ENCODE peak calls at places on chromosomes 2 and 18, in ten cellular contexts. One of them, this sample, is unnamed.

GRCh38 chr2:74886251-74886650 is 52.3 kb downstream of the HK2 start:
- DNase-seq in occipital lobe: no peak
- DNase-seq in effector CD4-positive, alpha-beta T cell: no peak
- DNase-seq in cardiac muscle cell: no peak
- DNase-seq in D341Med: no peak
- DNase-seq in NCI-H1417: no peak
- DNase-seq in stimulated activated CD4-positive, alpha-beta T cell treated with anti-CD3 and anti-CD28 coated beads, Interleukin-1b, Interleukin-23, amount 100 ng/mL, for 24 hours: no peak
- DNase-seq in fibroblast of the aortic adventitia: no peak
- DNase-seq in HT1080: no peak
- DNase-seq in T-helper 9 cell: no peak
- DNase-seq in this sample: no peak

GRCh38 chr2:120606280-120606679 is 129.4 kb upstream of the GLI2 start:
- DNase-seq in occipital lobe: no peak
- DNase-seq in stimulated activated CD4-positive, alpha-beta T cell treated with anti-CD3 and anti-CD28 coated beads, Interleukin-1b, Interleukin-23, amount 100 ng/mL, for 24 hours: no peak
- DNase-seq in HT1080: no peak
- DNase-seq in fibroblast of the aortic adventitia: no peak
- DNase-seq in D341Med: no peak
- DNase-seq in cardiac muscle cell: no peak
- DNase-seq in NCI-H1417: no peak
- DNase-seq in effector CD4-positive, alpha-beta T cell: no peak
- DNase-seq in T-helper 9 cell: no peak
- DNase-seq in this sample: no peak

GRCh38 chr2:242004223-242004901 is 134.8 kb downstream of the RTP5 start:
- DNase-seq in effector CD4-positive, alpha-beta T cell: no peak
- DNase-seq in stimulated activated CD4-positive, alpha-beta T cell treated with anti-CD3 and anti-CD28 coated beads, Interleukin-1b, Interleukin-23, amount 100 ng/mL, for 24 hours: no peak
- DNase-seq in occipital lobe: no peak
- DNase-seq in cardiac muscle cell: no peak
- DNase-seq in fibroblast of the aortic adventitia: no peak
- DNase-seq in D341Med: no peak
- DNase-seq in NCI-H1417: no peak
- DNase-seq in T-helper 9 cell: no peak
- DNase-seq in HT1080: no peak
- DNase-seq in this sample: no peak

GRCh38 chr18:58051765-58052460 is 7.9 kb downstream of the NEDD4L start:
- DNase-seq in stimulated activated CD4-positive, alpha-beta T cell treated with anti-CD3 and anti-CD28 coated beads, Interleukin-1b, Interleukin-23, amount 100 ng/mL, for 24 hours: no peak
- DNase-seq in effector CD4-positive, alpha-beta T cell: no peak
- DNase-seq in occipital lobe: no peak
- DNase-seq in D341Med: no peak
- DNase-seq in NCI-H1417: no peak
- DNase-seq in fibroblast of the aortic adventitia: peak
- DNase-seq in T-helper 9 cell: no peak
- DNase-seq in cardiac muscle cell: peak
- DNase-seq in HT1080: peak
- DNase-seq in this sample: peak

GRCh38 chr18:58590231-58590630 is 38.7 kb downstream of the ALPK2 start:
- DNase-seq in effector CD4-positive, alpha-beta T cell: no peak
- DNase-seq in occipital lobe: no peak
- DNase-seq in HT1080: no peak
- DNase-seq in D341Med: no peak
- DNase-seq in NCI-H1417: no peak
- DNase-seq in fibroblast of the aortic adventitia: peak
- DNase-seq in cardiac muscle cell: peak
- DNase-seq in T-helper 9 cell: no peak
- DNase-seq in stimulated activated CD4-positive, alpha-beta T cell treated with anti-CD3 and anti-CD28 coated beads, Interleukin-1b, Interleukin-23, amount 100 ng/mL, for 24 hours: no peak
- DNase-seq in this sample: peak

GRCh38 chr18:79583426-79583825 is 96.2 kb upstream of the CTDP1 start:
- DNase-seq in stimulated activated CD4-positive, alpha-beta T cell treated with anti-CD3 and anti-CD28 coated beads, Interleukin-1b, Interleukin-23, amount 100 ng/mL, for 24 hours: no peak
- DNase-seq in occipital lobe: no peak
- DNase-seq in fibroblast of the aortic adventitia: no peak
- DNase-seq in T-helper 9 cell: no peak
- DNase-seq in HT1080: no peak
- DNase-seq in NCI-H1417: no peak
- DNase-seq in cardiac muscle cell: no peak
- DNase-seq in D341Med: no peak
- DNase-seq in effector CD4-positive, alpha-beta T cell: no peak
- DNase-seq in this sample: no peak

GRCh38 chr2:27308359-27308875 is at the start of gene UCN:
- DNase-seq in T-helper 9 cell: no peak
- DNase-seq in cardiac muscle cell: peak
- DNase-seq in fibroblast of the aortic adventitia: peak
- DNase-seq in occipital lobe: no peak
- DNase-seq in effector CD4-positive, alpha-beta T cell: no peak
- DNase-seq in D341Med: no peak
- DNase-seq in stimulated activated CD4-positive, alpha-beta T cell treated with anti-CD3 and anti-CD28 coated beads, Interleukin-1b, Interleukin-23, amount 100 ng/mL, for 24 hours: no peak
- DNase-seq in HT1080: no peak
- DNase-seq in NCI-H1417: no peak
- DNase-seq in this sample: peak

GRCh38 chr2:126971481-126972271 is 73.0 kb downstream of the TEX51 start:
- DNase-seq in HT1080: peak
- DNase-seq in effector CD4-positive, alpha-beta T cell: peak
- DNase-seq in D341Med: peak
- DNase-seq in T-helper 9 cell: peak
- DNase-seq in occipital lobe: peak
- DNase-seq in fibroblast of the aortic adventitia: peak
- DNase-seq in stimulated activated CD4-positive, alpha-beta T cell treated with anti-CD3 and anti-CD28 coated beads, Interleukin-1b, Interleukin-23, amount 100 ng/mL, for 24 hours: peak
- DNase-seq in NCI-H1417: peak
- DNase-seq in cardiac muscle cell: peak
- DNase-seq in this sample: peak

GRCh38 chr2:220619525-220620267 is 952.4 kb downstream of the EPHA4 start:
- DNase-seq in effector CD4-positive, alpha-beta T cell: no peak
- DNase-seq in cardiac muscle cell: no peak
- DNase-seq in fibroblast of the aortic adventitia: peak
- DNase-seq in HT1080: peak
- DNase-seq in occipital lobe: no peak
- DNase-seq in stimulated activated CD4-positive, alpha-beta T cell treated with anti-CD3 and anti-CD28 coated beads, Interleukin-1b, Interleukin-23, amount 100 ng/mL, for 24 hours: no peak
- DNase-seq in T-helper 9 cell: no peak
- DNase-seq in NCI-H1417: peak
- DNase-seq in D341Med: no peak
- DNase-seq in this sample: no peak

GRCh38 chr2:106623424-106623823 is 136.3 kb downstream of the CD8B2 start:
- DNase-seq in effector CD4-positive, alpha-beta T cell: no peak
- DNase-seq in NCI-H1417: no peak
- DNase-seq in T-helper 9 cell: no peak
- DNase-seq in fibroblast of the aortic adventitia: no peak
- DNase-seq in HT1080: no peak
- DNase-seq in stimulated activated CD4-positive, alpha-beta T cell treated with anti-CD3 and anti-CD28 coated beads, Interleukin-1b, Interleukin-23, amount 100 ng/mL, for 24 hours: no peak
- DNase-seq in D341Med: no peak
- DNase-seq in occipital lobe: no peak
- DNase-seq in cardiac muscle cell: no peak
- DNase-seq in this sample: no peak

GRCh38 chr2:148989882-148990493 is 48.5 kb upstream of the LYPD6B start:
- DNase-seq in D341Med: peak
- DNase-seq in fibroblast of the aortic adventitia: peak
- DNase-seq in HT1080: peak
- DNase-seq in cardiac muscle cell: peak
- DNase-seq in stimulated activated CD4-positive, alpha-beta T cell treated with anti-CD3 and anti-CD28 coated beads, Interleukin-1b, Interleukin-23, amount 100 ng/mL, for 24 hours: no peak
- DNase-seq in NCI-H1417: peak
- DNase-seq in effector CD4-positive, alpha-beta T cell: peak
- DNase-seq in occipital lobe: peak
- DNase-seq in T-helper 9 cell: peak
- DNase-seq in this sample: peak

GRCh38 chr18:42192251-42193248 is 237.5 kb downstream of the PIK3C3 start:
- DNase-seq in cardiac muscle cell: peak
- DNase-seq in stimulated activated CD4-positive, alpha-beta T cell treated with anti-CD3 and anti-CD28 coated beads, Interleukin-1b, Interleukin-23, amount 100 ng/mL, for 24 hours: no peak
- DNase-seq in HT1080: peak
- DNase-seq in fibroblast of the aortic adventitia: peak
- DNase-seq in occipital lobe: no peak
- DNase-seq in effector CD4-positive, alpha-beta T cell: no peak
- DNase-seq in T-helper 9 cell: no peak
- DNase-seq in NCI-H1417: peak
- DNase-seq in D341Med: no peak
- DNase-seq in this sample: no peak

GRCh38 chr2:124316133-124316532 is 291.0 kb downstream of the CNTNAP5 start:
- DNase-seq in effector CD4-positive, alpha-beta T cell: no peak
- DNase-seq in T-helper 9 cell: no peak
- DNase-seq in stimulated activated CD4-positive, alpha-beta T cell treated with anti-CD3 and anti-CD28 coated beads, Interleukin-1b, Interleukin-23, amount 100 ng/mL, for 24 hours: no peak
- DNase-seq in NCI-H1417: no peak
- DNase-seq in occipital lobe: no peak
- DNase-seq in D341Med: no peak
- DNase-seq in fibroblast of the aortic adventitia: no peak
- DNase-seq in cardiac muscle cell: no peak
- DNase-seq in HT1080: no peak
- DNase-seq in this sample: no peak

GRCh38 chr2:33496150-33496549 is 19.7 kb downstream of the RASGRP3 start:
- DNase-seq in NCI-H1417: no peak
- DNase-seq in effector CD4-positive, alpha-beta T cell: no peak
- DNase-seq in T-helper 9 cell: no peak
- DNase-seq in HT1080: no peak
- DNase-seq in stimulated activated CD4-positive, alpha-beta T cell treated with anti-CD3 and anti-CD28 coated beads, Interleukin-1b, Interleukin-23, amount 100 ng/mL, for 24 hours: no peak
- DNase-seq in fibroblast of the aortic adventitia: peak
- DNase-seq in cardiac muscle cell: no peak
- DNase-seq in D341Med: no peak
- DNase-seq in occipital lobe: no peak
- DNase-seq in this sample: no peak

GRCh38 chr2:8989536-8990079 is 13.9 kb downstream of the MBOAT2 start:
- DNase-seq in stimulated activated CD4-positive, alpha-beta T cell treated with anti-CD3 and anti-CD28 coated beads, Interleukin-1b, Interleukin-23, amount 100 ng/mL, for 24 hours: no peak
- DNase-seq in fibroblast of the aortic adventitia: no peak
- DNase-seq in cardiac muscle cell: no peak
- DNase-seq in D341Med: no peak
- DNase-seq in NCI-H1417: no peak
- DNase-seq in HT1080: no peak
- DNase-seq in T-helper 9 cell: no peak
- DNase-seq in occipital lobe: no peak
- DNase-seq in effector CD4-positive, alpha-beta T cell: no peak
- DNase-seq in this sample: no peak

GRCh38 chr2:29033172-29033571 is 41.2 kb downstream of the PCARE start:
- DNase-seq in occipital lobe: no peak
- DNase-seq in NCI-H1417: no peak
- DNase-seq in HT1080: peak
- DNase-seq in cardiac muscle cell: peak
- DNase-seq in effector CD4-positive, alpha-beta T cell: no peak
- DNase-seq in fibroblast of the aortic adventitia: peak
- DNase-seq in T-helper 9 cell: no peak
- DNase-seq in stimulated activated CD4-positive, alpha-beta T cell treated with anti-CD3 and anti-CD28 coated beads, Interleukin-1b, Interleukin-23, amount 100 ng/mL, for 24 hours: no peak
- DNase-seq in D341Med: no peak
- DNase-seq in this sample: peak

GRCh38 chr2:38666578-38666926 is 638 bp downstream of the GALM start:
- DNase-seq in stimulated activated CD4-positive, alpha-beta T cell treated with anti-CD3 and anti-CD28 coated beads, Interleukin-1b, Interleukin-23, amount 100 ng/mL, for 24 hours: no peak
- DNase-seq in D341Med: no peak
- DNase-seq in occipital lobe: no peak
- DNase-seq in fibroblast of the aortic adventitia: peak
- DNase-seq in effector CD4-positive, alpha-beta T cell: no peak
- DNase-seq in NCI-H1417: no peak
- DNase-seq in cardiac muscle cell: peak
- DNase-seq in T-helper 9 cell: no peak
- DNase-seq in HT1080: no peak
- DNase-seq in this sample: no peak

GRCh38 chr2:144449028-144449406 is 70.9 kb downstream of the ZEB2 start:
- DNase-seq in occipital lobe: no peak
- DNase-seq in fibroblast of the aortic adventitia: no peak
- DNase-seq in T-helper 9 cell: no peak
- DNase-seq in HT1080: no peak
- DNase-seq in D341Med: peak
- DNase-seq in stimulated activated CD4-positive, alpha-beta T cell treated with anti-CD3 and anti-CD28 coated beads, Interleukin-1b, Interleukin-23, amount 100 ng/mL, for 24 hours: no peak
- DNase-seq in cardiac muscle cell: no peak
- DNase-seq in NCI-H1417: no peak
- DNase-seq in effector CD4-positive, alpha-beta T cell: no peak
- DNase-seq in this sample: no peak

GRCh38 chr2:46737577-46737976 is 178.0 kb downstream of the MCFD2 start:
- DNase-seq in HT1080: peak
- DNase-seq in D341Med: no peak
- DNase-seq in T-helper 9 cell: no peak
- DNase-seq in effector CD4-positive, alpha-beta T cell: no peak
- DNase-seq in fibroblast of the aortic adventitia: peak
- DNase-seq in cardiac muscle cell: no peak
- DNase-seq in occipital lobe: no peak
- DNase-seq in stimulated activated CD4-positive, alpha-beta T cell treated with anti-CD3 and anti-CD28 coated beads, Interleukin-1b, Interleukin-23, amount 100 ng/mL, for 24 hours: no peak
- DNase-seq in NCI-H1417: no peak
- DNase-seq in this sample: peak

GRCh38 chr2:137964066-137964858 is at the start of gene HNMT:
- DNase-seq in D341Med: no peak
- DNase-seq in occipital lobe: peak
- DNase-seq in stimulated activated CD4-positive, alpha-beta T cell treated with anti-CD3 and anti-CD28 coated beads, Interleukin-1b, Interleukin-23, amount 100 ng/mL, for 24 hours: no peak
- DNase-seq in NCI-H1417: no peak
- DNase-seq in T-helper 9 cell: no peak
- DNase-seq in cardiac muscle cell: peak
- DNase-seq in fibroblast of the aortic adventitia: peak
- DNase-seq in effector CD4-positive, alpha-beta T cell: no peak
- DNase-seq in HT1080: peak
- DNase-seq in this sample: peak

GRCh38 chr2:229591611-229592010 is 122.7 kb downstream of the DNER start:
- DNase-seq in fibroblast of the aortic adventitia: no peak
- DNase-seq in stimulated activated CD4-positive, alpha-beta T cell treated with anti-CD3 and anti-CD28 coated beads, Interleukin-1b, Interleukin-23, amount 100 ng/mL, for 24 hours: no peak
- DNase-seq in occipital lobe: peak
- DNase-seq in cardiac muscle cell: no peak
- DNase-seq in T-helper 9 cell: no peak
- DNase-seq in effector CD4-positive, alpha-beta T cell: no peak
- DNase-seq in D341Med: no peak
- DNase-seq in HT1080: no peak
- DNase-seq in NCI-H1417: peak
- DNase-seq in this sample: no peak

GRCh38 chr2:104337869-104338268 is 516.0 kb upstream of the POU3F3 start:
- DNase-seq in HT1080: no peak
- DNase-seq in fibroblast of the aortic adventitia: no peak
- DNase-seq in effector CD4-positive, alpha-beta T cell: no peak
- DNase-seq in stimulated activated CD4-positive, alpha-beta T cell treated with anti-CD3 and anti-CD28 coated beads, Interleukin-1b, Interleukin-23, amount 100 ng/mL, for 24 hours: no peak
- DNase-seq in NCI-H1417: no peak
- DNase-seq in cardiac muscle cell: no peak
- DNase-seq in occipital lobe: no peak
- DNase-seq in D341Med: no peak
- DNase-seq in T-helper 9 cell: no peak
- DNase-seq in this sample: no peak

GRCh38 chr18:23137788-23138216 is 2.5 kb downstream of the CABLES1 start:
- DNase-seq in NCI-H1417: peak
- DNase-seq in occipital lobe: no peak
- DNase-seq in effector CD4-positive, alpha-beta T cell: no peak
- DNase-seq in fibroblast of the aortic adventitia: no peak
- DNase-seq in D341Med: no peak
- DNase-seq in stimulated activated CD4-positive, alpha-beta T cell treated with anti-CD3 and anti-CD28 coated beads, Interleukin-1b, Interleukin-23, amount 100 ng/mL, for 24 hours: no peak
- DNase-seq in HT1080: no peak
- DNase-seq in cardiac muscle cell: no peak
- DNase-seq in T-helper 9 cell: no peak
- DNase-seq in this sample: no peak

GRCh38 chr2:214341636-214342035 is 69.2 kb upstream of the VWC2L start:
- DNase-seq in effector CD4-positive, alpha-beta T cell: no peak
- DNase-seq in T-helper 9 cell: no peak
- DNase-seq in fibroblast of the aortic adventitia: no peak
- DNase-seq in HT1080: peak
- DNase-seq in NCI-H1417: no peak
- DNase-seq in occipital lobe: no peak
- DNase-seq in D341Med: no peak
- DNase-seq in stimulated activated CD4-positive, alpha-beta T cell treated with anti-CD3 and anti-CD28 coated beads, Interleukin-1b, Interleukin-23, amount 100 ng/mL, for 24 hours: no peak
- DNase-seq in cardiac muscle cell: no peak
- DNase-seq in this sample: no peak

This sample was measured in dermis microvascular lymphatic vessel endothelial cell.